ENCODE peak calls at places on chromosomes 5 and 9, in ten cellular contexts. L, K, E, Z, V, H, F, D, M and I are unnamed samples.

GRCh38 chr9:101201626-101202025 is 173.1 kb downstream of the PLPPR1 start:
- DNase-seq in L (no peak), K (no peak), E (no peak), Z (no peak), V (no peak), H (no peak), F (no peak), D (no peak), M (no peak), I (no peak)

GRCh38 chr9:89481161-89481915 is 16.6 kb downstream of the SEMA4D start:
- DNase-seq in L (no peak), K (no peak), E (no peak), Z (no peak), V (no peak), H (no peak), F (no peak), D (no peak), M (no peak), I (no peak)

GRCh38 chr9:126132751-126133150 is 193.9 kb upstream of the MVB12B start:
- DNase-seq in L (no peak), K (no peak), E (no peak), Z (no peak), V (no peak), H (no peak), F (no peak), D (no peak), M (peak; percentile 3), I (no peak)

GRCh38 chr9:16191237-16191636 is 638.4 kb downstream of the CCDC171 start:
- DNase-seq in L (no peak), K (no peak), E (peak; percentile 17), Z (no peak), V (peak; percentile 48), H (no peak), F (no peak), D (peak; percentile 18), M (no peak), I (no peak)

GRCh38 chr5:2149196-2149541 is 266.4 kb upstream of the IRX4 start:
- DNase-seq in L (no peak), K (no peak), E (peak; percentile 67), Z (no peak), V (no peak), H (peak; percentile 11), F (peak; percentile 83), D (no peak), M (peak; percentile 48), I (no peak)

GRCh38 chr9:91433180-91433579 is 9.5 kb upstream of the NFIL3 start:
- DNase-seq in L (peak; percentile 83), K (peak; percentile 96), E (peak; percentile 94), Z (peak; percentile 91), V (peak; percentile 98), H (peak; percentile 53), F (no peak), D (peak; percentile 85), M (peak; percentile 94), I (no peak)

GRCh38 chr9:124297553-124297905 is 39.8 kb downstream of the NEK6 start:
- DNase-seq in L (peak; percentile 80), K (peak; percentile 92), E (peak; percentile 96), Z (peak; percentile 72), V (peak; percentile 96), H (no peak), F (peak; percentile 86), D (peak; percentile 94), M (peak; percentile 96), I (peak; percentile 64)

GRCh38 chr9:17075758-17076485 is 58.9 kb upstream of the CNTLN start:
- DNase-seq in L (no peak), K (no peak), E (no peak), Z (no peak), V (no peak), H (no peak), F (no peak), D (no peak), M (no peak), I (no peak)

GRCh38 chr5:110909950-110910349 is 161.6 kb upstream of the TSLP start:
- DNase-seq in L (peak; percentile 55), K (no peak), E (peak; percentile 36), Z (no peak), V (peak; percentile 72), H (no peak), F (no peak), D (no peak), M (peak; percentile 67), I (no peak)

GRCh38 chr9:98899399-98900056 is 44.2 kb upstream of the COL15A1 start:
- DNase-seq in L (peak; percentile 68), K (no peak), E (peak; percentile 89), Z (no peak), V (peak; percentile 91), H (peak; percentile 18), F (no peak), D (peak; percentile 84), M (peak; percentile 87), I (no peak)

GRCh38 chr5:111278824-111279504 is 54.8 kb downstream of the CAMK4 start:
- DNase-seq in L (no peak), K (no peak), E (peak; percentile 13), Z (peak; percentile 58), V (no peak), H (peak; percentile 78), F (peak; percentile 95), D (peak; percentile 51), M (peak; percentile 66), I (no peak)

GRCh38 chr5:142779163-142779562 is 9.0 kb downstream of the ARHGAP26 start:
- DNase-seq in L (no peak), K (no peak), E (peak; percentile 4), Z (no peak), V (no peak), H (no peak), F (peak; percentile 63), D (peak; percentile 28), M (peak; percentile 17), I (no peak)

GRCh38 chr5:176450077-176450476 is 1.9 kb downstream of the FAF2 start:
- DNase-seq in L (no peak), K (no peak), E (no peak), Z (no peak), V (no peak), H (no peak), F (no peak), D (no peak), M (no peak), I (no peak)

GRCh38 chr9:97570899-97571298 is 62.3 kb downstream of the TSTD2 start:
- DNase-seq in L (no peak), K (no peak), E (no peak), Z (no peak), V (no peak), H (no peak), F (peak; percentile 44), D (no peak), M (no peak), I (peak; percentile 45)

GRCh38 chr9:33103381-33104110 is 27.1 kb upstream of the SMU1 start:
- DNase-seq in L (no peak), K (no peak), E (no peak), Z (no peak), V (no peak), H (no peak), F (no peak), D (no peak), M (peak; percentile 48), I (no peak)

GRCh38 chr5:206927-207536 is 10.9 kb downstream of the CCDC127 start:
- DNase-seq in L (no peak), K (no peak), E (no peak), Z (no peak), V (no peak), H (no peak), F (peak; percentile 29), D (no peak), M (peak; percentile 31), I (no peak)

GRCh38 chr5:167721926-167722440 is 569.5 kb upstream of the WWC1 start:
- DNase-seq in L (no peak), K (no peak), E (no peak), Z (no peak), V (no peak), H (no peak), F (no peak), D (no peak), M (no peak), I (no peak)

GRCh38 chr5:163245584-163245983 is 191.8 kb upstream of the CCNG1 start:
- DNase-seq in L (no peak), K (no peak), E (no peak), Z (no peak), V (no peak), H (no peak), F (no peak), D (no peak), M (no peak), I (no peak)

GRCh38 chr5:92372766-92373165 is 989.6 kb upstream of the ARRDC3 start:
- DNase-seq in L (no peak), K (no peak), E (peak; percentile 66), Z (no peak), V (peak; percentile 21), H (no peak), F (no peak), D (no peak), M (peak; percentile 59), I (no peak)

GRCh38 chr9:4137234-4137633 is 162.6 kb downstream of the GLIS3 start:
- DNase-seq in L (peak; percentile 92), K (peak; percentile 92), E (peak; percentile 90), Z (peak; percentile 91), V (peak; percentile 97), H (no peak), F (no peak), D (peak; percentile 92), M (peak; percentile 98), I (no peak)
- H3K4me3 ChIP-seq in L (no peak overlapping the region), K (peak overlapping the region; percentile 10), E (peak overlapping the region; percentile 43), Z (peak overlapping the region; percentile 15), V (no peak overlapping the region), H (no peak overlapping the region), F (no peak overlapping the region), D (no peak overlapping the region), M (peak overlapping the region; percentile 3), I (no peak overlapping the region)

DNA sequence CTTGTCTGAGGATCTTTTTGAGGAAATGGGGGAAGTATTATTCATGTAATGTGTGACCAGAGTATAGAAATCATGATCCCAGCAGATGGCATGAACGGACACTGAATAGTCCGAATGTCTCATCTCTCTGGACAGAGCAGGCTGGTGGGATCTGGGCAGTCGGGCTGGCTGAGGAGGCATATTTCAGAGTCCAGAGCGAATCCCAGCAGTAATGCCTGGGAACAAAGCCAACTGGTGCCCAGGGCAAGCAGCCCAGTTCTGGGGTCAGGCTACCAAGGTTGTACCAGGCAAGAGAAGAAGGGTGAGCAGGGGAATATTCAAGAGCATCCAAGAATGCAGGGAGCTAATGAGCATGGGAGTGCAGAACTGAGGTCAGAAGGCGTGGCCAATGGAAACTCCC is 306.4 kb downstream of the ZSWIM6 start:
- DNase-seq in L (no peak), K (no peak), E (no peak), Z (no peak), V (no peak), H (no peak), F (no peak), D (no peak), M (no peak), I (no peak)
- H3K4me3 ChIP-seq in L (no peak overlapping the region), K (no peak overlapping the region), E (no peak overlapping the region), Z (no peak overlapping the region), V (no peak overlapping the region), H (no peak overlapping the region), F (no peak overlapping the region), D (no peak overlapping the region), M (no peak overlapping the region), I (no peak overlapping the region)

GRCh38 chr5:42572313-42572712 is 149.1 kb downstream of the GHR start:
- DNase-seq in L (no peak), K (no peak), E (no peak), Z (no peak), V (no peak), H (no peak), F (no peak), D (no peak), M (no peak), I (no peak)
- H3K4me3 ChIP-seq in L (no peak overlapping the region), K (no peak overlapping the region), E (no peak overlapping the region), Z (no peak overlapping the region), V (no peak overlapping the region), H (no peak overlapping the region), F (no peak overlapping the region), D (no peak overlapping the region), M (no peak overlapping the region), I (no peak overlapping the region)

GRCh38 chr9:79574716-79575242 is 3.0 kb downstream of the TLE4 start:
- DNase-seq in L (no peak), K (no peak), E (peak; percentile 65), Z (no peak), V (peak; percentile 33), H (no peak), F (no peak), D (no peak), M (peak; percentile 42), I (no peak)
- H3K4me3 ChIP-seq in L (peak overlapping the region; percentile 87), K (no peak overlapping the region), E (peak overlapping the region; percentile 96), Z (no peak overlapping the region), V (no peak overlapping the region), H (no peak overlapping the region), F (peak overlapping the region; percentile 97), D (peak overlapping the region; percentile 12), M (peak overlapping the region; percentile 74), I (peak overlapping the region; percentile 70)